ENCODE peak calls at places on chromosomes 3 and 15, in five cellular contexts. K is astrocyte, A is GM23248, I is K562, X is mammary epithelial cell. Z is an unnamed sample.

GRCh38 chr3:9257092-9257491 is 7.6 kb upstream of the SRGAP3 start:
- DNase-seq in A (no peak), X (no peak), I (no peak), K (no peak), Z (no peak)

GRCh38 chr3:177345049-177345972 is 148.0 kb upstream of the TBL1XR1 start:
- DNase-seq in I (peak; percentile 96), K (peak; percentile 96), X (peak; percentile 92), A (peak; percentile 97), Z (peak; percentile 94)

GRCh38 chr3:189308594-189308993 is 136.8 kb downstream of the TPRG1 start:
- DNase-seq in X (no peak), K (no peak), I (no peak), A (no peak), Z (no peak)

GRCh38 chr3:169662215-169663070 is 1.1 kb downstream of the MECOM start:
- DNase-seq in X (peak; percentile 73), A (peak; percentile 83), I (peak; percentile 77), K (peak; percentile 51), Z (peak; percentile 96)

GRCh38 chr3:29384640-29385039 is 103.8 kb downstream of the RBMS3 start:
- DNase-seq in A (peak; percentile 83), K (peak; percentile 92), I (no peak), X (peak; percentile 70), Z (no peak)

GRCh38 chr15:68691667-68692066 is 112.9 kb downstream of the CORO2B start:
- DNase-seq in X (no peak), K (no peak), A (no peak), I (peak; percentile 11), Z (no peak)

GRCh38 chr3:41169038-41169437 is 30.3 kb upstream of the CTNNB1 start:
- DNase-seq in X (peak; percentile 40), I (no peak), A (peak; percentile 19), K (peak; percentile 6), Z (no peak)

GRCh38 chr3:38004415-38005075 is 14.0 kb downstream of the VILL start:
- DNase-seq in X (peak; percentile 70), K (peak; percentile 40), I (peak; percentile 87), A (peak; percentile 82), Z (peak; percentile 79)

GRCh38 chr15:65390447-65390846 is 12.6 kb upstream of the IGDCC3 start:
- DNase-seq in K (no peak), I (no peak), A (no peak), X (no peak), Z (no peak)

GRCh38 chr3:38028621-38029361 is 651 bp downstream of the PLCD1 start:
- DNase-seq in I (no peak), A (peak; percentile 70), X (no peak), K (no peak), Z (peak; percentile 81)

GRCh38 chr15:60648928-60649679 is 170.2 kb upstream of the ICE2 start:
- DNase-seq in I (no peak), A (no peak), K (no peak), X (no peak), Z (no peak)

GRCh38 chr3:36944012-36944640 is 728 bp downstream of the TRANK1 start:
- DNase-seq in X (peak; percentile 54), A (peak; percentile 81), I (no peak), K (peak; percentile 52), Z (peak; percentile 84)

GRCh38 chr3:172125963-172126403 is 86.6 kb downstream of the FNDC3B start:
- DNase-seq in A (peak; percentile 86), I (no peak), K (peak; percentile 72), X (no peak), Z (no peak)

GRCh38 chr3:158273646-158274045 is 163.8 kb downstream of the RSRC1 start:
- DNase-seq in X (no peak), I (no peak), K (no peak), A (no peak), Z (no peak)

GRCh38 chr15:58302832-58303231 is 129.0 kb upstream of the LIPC start:
- DNase-seq in I (no peak), X (no peak), K (no peak), A (no peak), Z (no peak)

GRCh38 chr3:144265527-144266100 is 294.0 kb downstream of the DIPK2A start:
- DNase-seq in X (no peak), I (no peak), K (peak; percentile 31), A (peak; percentile 4), Z (no peak)

GRCh38 chr15:86743283-86743903 is 663.7 kb downstream of the AGBL1 start:
- DNase-seq in X (peak; percentile 43), A (no peak), I (peak; percentile 13), K (peak; percentile 9), Z (no peak)

GRCh38 chr15:51051776-51052175 is 42.9 kb downstream of the TNFAIP8L3 start:
- DNase-seq in I (no peak), X (peak; percentile 18), A (peak; percentile 44), K (peak; percentile 15), Z (peak; percentile 76)

GRCh38 chr3:69864751-69865150 is 125.5 kb downstream of the MITF start:
- DNase-seq in K (no peak), I (no peak), X (no peak), A (no peak), Z (no peak)

GRCh38 chr3:102038477-102039142 is 189.3 kb downstream of the NFKBIZ start:
- DNase-seq in K (no peak), I (no peak), A (no peak), X (no peak), Z (no peak)

GRCh38 chr3:196471551-196471950 is 32.0 kb downstream of the RNF168 start:
- DNase-seq in A (peak; percentile 72), K (peak; percentile 9), I (no peak), X (no peak), Z (no peak)

GRCh38 chr3:7504886-7505775 is 644.2 kb downstream of the GRM7 start:
- DNase-seq in A (no peak), X (peak; percentile 89), K (peak; percentile 98), I (no peak), Z (no peak)

GRCh38 chr3:196440696-196441095 is 8.5 kb upstream of the UBXN7 start:
- DNase-seq in A (peak; percentile 72), K (no peak), I (no peak), X (no peak), Z (no peak)

GRCh38 chr3:61807865-61808276 is 246.5 kb downstream of the PTPRG start:
- DNase-seq in K (peak; percentile 33), X (no peak), A (no peak), I (no peak), Z (no peak)

GRCh38 chr3:159804726-159805410 is 183.8 kb upstream of the IL12A start:
- DNase-seq in A (peak; percentile 94), I (peak; percentile 65), X (peak; percentile 79), K (peak; percentile 81), Z (peak; percentile 59)

GRCh38 chr15:74863239-74864056 is 9.7 kb downstream of the SCAMP2 start:
- DNase-seq in K (peak; percentile 50), I (no peak), A (peak; percentile 83), X (peak; percentile 77), Z (no peak)

GRCh38 chr3:52381623-52382022 is 63.3 kb downstream of the SEMA3G start:
- DNase-seq in A (no peak), I (no peak), K (no peak), X (no peak), Z (no peak)
- H3K9ac ChIP-seq in A (no peak overlapping the region), I (no peak overlapping the region), K (no peak overlapping the region), X (no peak overlapping the region), Z (no peak overlapping the region)

GRCh38 chr15:89707577-89707976 is 17.0 kb downstream of the WDR93 start:
- DNase-seq in K (no peak), X (no peak), A (no peak), I (no peak), Z (no peak)
- H3K9ac ChIP-seq in K (no peak overlapping the region), X (no peak overlapping the region), A (no peak overlapping the region), I (no peak overlapping the region), Z (no peak overlapping the region)

GRCh38 chr3:50392101-50392715 is 32.9 kb upstream of the TMEM115 start:
- DNase-seq in A (no peak), I (no peak), K (no peak), X (no peak), Z (no peak)

GRCh38 chr3:50388720-50389352 is 29.5 kb upstream of the TMEM115 start:
- DNase-seq in K (peak; percentile 34), A (no peak), X (no peak), I (no peak), Z (no peak)

GRCh38 chr3:50388021-50388719 is 28.8 kb upstream of the TMEM115 start:
- DNase-seq in K (no peak), I (peak; percentile 14), X (no peak), A (peak; percentile 38), Z (no peak)

GRCh38 chr3:50389368-50389767 is 30.0 kb upstream of the TMEM115 start:
- DNase-seq in I (no peak), A (no peak), X (no peak), K (no peak), Z (no peak)

DNA sequence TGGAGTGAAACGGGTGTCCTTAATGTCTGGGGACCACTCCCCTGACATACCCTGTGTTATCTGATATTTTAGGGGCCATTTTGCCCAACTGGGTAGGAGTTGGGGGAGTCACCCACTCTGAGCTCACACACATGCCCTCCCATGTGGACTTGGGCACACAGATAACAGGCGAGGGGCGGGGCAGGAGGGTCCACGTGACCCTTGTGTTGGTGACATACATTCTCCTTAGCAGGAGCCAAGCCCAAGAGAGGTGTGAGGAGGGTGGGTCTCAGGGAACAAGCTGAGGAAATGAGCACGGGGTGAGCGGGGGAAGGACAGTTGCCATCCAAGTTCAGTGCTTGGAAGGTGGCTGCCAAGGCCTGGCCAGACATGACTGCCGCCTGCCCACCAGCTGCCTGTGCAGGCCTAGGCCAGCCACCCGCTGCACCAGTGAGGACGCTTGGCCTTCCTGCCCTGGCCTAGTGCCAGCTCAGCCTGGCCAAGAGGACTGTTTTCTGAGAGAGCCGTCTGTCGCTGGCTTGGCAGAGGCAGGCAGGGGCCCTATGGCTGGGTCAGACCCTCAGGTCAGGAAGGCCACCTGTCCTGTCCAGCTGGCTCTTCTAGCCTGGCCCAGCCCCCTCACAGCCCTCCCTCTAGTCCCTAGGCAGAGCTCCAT is 31.3 kb upstream of the TMEM115 start:
- DNase-seq in A (no peak), K (no peak), X (peak; percentile 63), I (peak; percentile 20), Z (no peak)
- H3K9ac ChIP-seq in A (no peak overlapping the region), K (no peak overlapping the region), X (no peak overlapping the region), I (no peak overlapping the region), Z (no peak overlapping the region)

GRCh38 chr15:71080705-71081104 is 34.6 kb upstream of the THSD4 start:
- DNase-seq in X (peak; percentile 85), K (peak; percentile 97), I (no peak), A (peak; percentile 96), Z (no peak)
- H3K9ac ChIP-seq in X (no peak overlapping the region), K (peak overlapping the region; percentile 48), I (no peak overlapping the region), A (peak overlapping the region; percentile 81), Z (no peak overlapping the region)

DNA sequence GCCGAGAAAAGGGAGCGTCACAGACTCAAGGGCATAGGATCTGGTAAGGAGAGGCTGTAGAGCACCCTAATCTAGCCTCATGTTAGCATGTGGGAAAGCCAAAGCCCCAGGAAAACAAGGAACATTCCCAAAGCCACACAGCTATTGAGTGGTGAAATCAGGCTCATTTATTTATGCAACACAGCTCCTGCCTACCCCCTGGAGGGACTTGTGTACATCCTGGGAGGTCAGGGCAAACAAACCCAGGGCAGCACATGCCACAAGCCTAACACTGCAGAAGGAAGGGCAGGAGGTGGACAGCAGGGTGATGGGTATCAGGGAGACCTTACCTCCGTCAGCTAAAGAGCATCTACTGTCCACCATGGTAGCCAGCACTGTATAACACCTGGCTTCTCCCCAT is 283.5 kb downstream of the RPLP1 start:
- DNase-seq in K (no peak), I (no peak), A (no peak), X (no peak), Z (no peak)
- H3K9ac ChIP-seq in K (no peak overlapping the region), I (no peak overlapping the region), A (no peak overlapping the region), X (no peak overlapping the region), Z (no peak overlapping the region)